ENCODE peak calls at places on chromosome 16, in nine cellular contexts. Q is CD4-positive, CD25-positive, alpha-beta regulatory T cell; F is body of pancreas; D is breast epithelium; P is IMR-90; C is CD8-positive, alpha-beta T cell; M is heart right ventricle; A is aorta; T is GM23248. U is an unnamed sample. For H3K9me3, the result is how much of the 10 kb centered on the place peaks cover.

GRCh38 chr16:48910214-48910613 is 300.2 kb upstream of the N4BP1 start:
- DNase-seq in C (no peak), D (no peak), Q (no peak), A (no peak), M (no peak), T (no peak), P (no peak), F (no peak), U (no peak)

GRCh38 chr16:57519796-57520360 is 16.5 kb downstream of the CCDC102A start:
- DNase-seq in P (peak), F (peak), C (peak), M (peak), Q (peak), D (peak), A (peak), T (peak), U (peak)

GRCh38 chr16:86209202-86209601 is 301.1 kb upstream of the FOXF1 start:
- DNase-seq in P (no peak), C (no peak), A (no peak), Q (no peak), D (no peak), T (no peak), F (no peak), M (no peak), U (no peak)

GRCh38 chr16:62913924-62914323 is 877.7 kb upstream of the CDH8 start:
- DNase-seq in A (no peak), T (no peak), C (no peak), M (no peak), P (no peak), F (no peak), D (no peak), Q (no peak), U (no peak)

GRCh38 chr16:6482861-6483530 is 849.6 kb upstream of the RBFOX1 start:
- DNase-seq in Q (no peak), C (no peak), T (no peak), A (no peak), F (no peak), D (no peak), P (no peak), M (no peak), U (no peak)

GRCh38 chr16:73202176-73202729 is 154.3 kb upstream of the ZFHX3 start:
- DNase-seq in Q (no peak), P (peak), F (peak), T (peak), A (no peak), C (no peak), M (no peak), D (no peak), U (no peak)

GRCh38 chr16:19916064-19916463 is 31.4 kb upstream of the GPRC5B start:
- DNase-seq in F (no peak), P (no peak), D (no peak), M (no peak), A (no peak), C (no peak), Q (no peak), T (no peak), U (no peak)

GRCh38 chr16:17135439-17135838 is 335.3 kb downstream of the XYLT1 start:
- DNase-seq in F (no peak), P (no peak), Q (no peak), M (no peak), A (no peak), D (no peak), T (no peak), C (no peak), U (no peak)

GRCh38 chr16:81645925-81646324 is 133.2 kb upstream of the PLCG2 start:
- DNase-seq in A (no peak), M (no peak), D (no peak), P (no peak), C (no peak), F (no peak), Q (no peak), T (no peak), U (no peak)

GRCh38 chr16:88781140-88782077 is 3.6 kb downstream of the PIEZO1 start:
- DNase-seq in P (no peak), D (no peak), C (no peak), A (peak), T (peak), M (peak), Q (peak), F (peak), U (peak)

GRCh38 chr16:50522324-50522723 is 25.9 kb upstream of the NKD1 start:
- DNase-seq in F (no peak), P (no peak), M (no peak), D (no peak), Q (no peak), C (no peak), A (no peak), T (no peak), U (no peak)

DNA sequence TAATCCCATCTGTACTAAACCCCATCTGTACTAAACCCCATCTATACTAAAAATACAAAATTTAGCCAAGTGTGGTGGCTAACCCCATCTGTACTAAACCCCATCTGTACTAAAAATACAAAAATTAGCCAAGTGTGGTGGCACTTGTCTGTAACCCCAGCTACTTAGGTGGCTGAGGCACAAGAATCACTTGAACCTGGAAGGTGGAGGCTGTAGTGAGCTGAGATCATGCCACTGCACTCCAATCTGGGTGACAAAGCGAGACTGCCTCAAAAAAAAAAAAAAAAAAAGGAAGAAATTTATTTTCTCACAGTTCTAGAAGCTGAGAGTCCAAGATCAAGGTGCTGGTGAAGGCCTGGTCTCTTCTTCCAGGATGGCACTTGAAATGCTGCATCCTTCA is 12.1 kb downstream of the ZFP1 start:
- DNase-seq in P (no peak), M (no peak), T (no peak), A (no peak), D (no peak), F (no peak), C (no peak), Q (no peak), U (no peak)
- H3K9me3 ChIP-seq in P (under half), M (under half), T (under half), A (under half), D (under half), F (under half), C (under half), Q (under half), U (under half)

GRCh38 chr16:35686595-35686994 is 2227.2 kb downstream of the TP53TG3F start:
- DNase-seq in D (no peak), M (no peak), A (no peak), Q (no peak), F (no peak), P (no peak), C (no peak), T (no peak), U (no peak)
- H3K9me3 ChIP-seq in D (under half), M (half or more), A (under half), Q (under half), F (under half), P (under half), C (under half), T (under half), U (half or more)

DNA sequence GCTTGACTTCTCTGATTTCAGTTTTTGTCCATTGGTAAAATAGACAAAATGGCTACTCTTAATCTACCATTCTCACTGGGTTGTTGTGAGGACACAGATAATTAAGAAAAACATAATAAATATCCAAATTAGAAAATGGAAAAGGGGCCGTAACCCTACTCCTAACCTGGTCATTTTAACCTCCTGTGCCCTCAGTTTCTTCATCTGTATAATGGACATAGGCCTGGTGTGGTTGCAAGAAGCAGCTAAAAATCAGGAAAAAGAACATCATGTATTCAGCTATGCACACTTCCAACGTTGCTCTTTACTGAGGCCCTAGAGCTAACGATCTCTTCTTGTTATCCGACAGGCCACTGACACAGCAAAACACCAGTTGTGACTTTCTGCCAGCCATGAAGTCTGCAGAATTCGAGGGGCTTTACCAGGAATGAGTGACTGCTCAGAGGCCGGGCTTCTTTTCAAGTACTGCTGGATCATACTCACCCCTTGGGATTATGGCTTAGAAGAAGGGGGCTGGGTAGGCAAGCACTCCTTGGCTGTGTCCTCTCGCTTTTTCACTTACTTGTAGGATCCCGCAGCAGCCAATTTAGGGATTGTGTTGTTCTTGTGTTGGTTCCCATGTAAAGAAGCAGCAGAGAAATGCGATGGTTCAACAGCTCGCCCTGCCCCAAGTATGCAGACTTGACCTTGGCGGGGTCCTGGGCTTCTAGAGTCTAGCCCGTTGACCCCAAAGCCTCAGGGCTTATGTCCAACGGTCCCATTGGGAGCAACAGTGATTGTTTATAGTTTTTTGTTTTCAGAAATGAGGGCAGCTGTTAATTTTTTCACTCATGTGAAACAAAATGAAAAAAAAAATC is 20.9 kb downstream of the LDAF1 start:
- DNase-seq in A (peak), F (peak), P (no peak), M (no peak), D (no peak), Q (no peak), T (no peak), C (no peak), U (no peak)
- H3K9me3 ChIP-seq in A (under half), F (under half), P (under half), M (under half), D (under half), Q (under half), T (under half), C (under half), U (under half)

DNA sequence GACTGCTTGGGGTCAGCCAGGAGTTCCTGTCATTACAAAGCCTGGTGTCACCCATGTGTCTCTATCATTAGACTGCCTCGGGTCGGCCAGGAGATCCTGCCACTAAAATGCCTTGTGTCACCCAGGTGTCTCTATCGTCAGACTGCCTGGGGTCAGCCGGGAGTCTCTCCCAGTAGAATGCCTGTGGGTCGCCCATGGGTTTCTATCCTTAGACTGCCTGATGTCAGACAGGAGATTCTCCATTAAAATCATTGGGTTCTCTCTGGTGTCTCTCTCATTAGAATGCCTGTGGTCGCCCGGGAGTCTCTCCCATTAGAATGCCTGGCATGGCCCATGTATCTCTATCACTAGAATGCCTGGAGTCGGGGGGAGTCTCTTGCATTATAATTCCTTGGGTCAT is 2231.0 kb downstream of the TP53TG3F start:
- DNase-seq in C (no peak), A (no peak), P (no peak), Q (no peak), F (no peak), M (no peak), T (no peak), D (no peak), U (no peak)
- H3K9me3 ChIP-seq in C (under half), A (under half), P (under half), Q (under half), F (under half), M (half or more), T (under half), D (under half), U (under half)

DNA sequence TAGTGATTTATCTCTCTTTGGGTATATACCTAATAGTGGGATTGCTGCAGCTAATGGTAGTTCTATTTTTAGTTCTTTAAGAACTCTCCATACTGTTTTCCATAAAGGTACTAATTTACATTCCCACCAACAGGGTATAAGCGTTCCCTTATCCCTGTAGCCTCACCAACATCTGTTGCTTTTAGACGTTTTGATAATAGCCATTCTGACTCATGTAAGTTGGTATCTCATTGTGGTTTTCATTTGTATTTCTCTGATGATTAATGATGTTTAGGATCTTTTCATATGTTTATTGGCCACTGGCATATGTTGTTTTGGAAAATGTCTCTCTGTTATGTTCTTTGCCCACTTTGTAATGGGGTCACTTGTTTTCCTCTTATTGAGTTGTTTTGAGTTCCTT is 88.5 kb upstream of the ZNF267 start:
- DNase-seq in Q (no peak), T (no peak), F (no peak), C (no peak), P (no peak), M (no peak), A (no peak), D (no peak), U (no peak)
- H3K9me3 ChIP-seq in Q (under half), T (under half), F (half or more), C (under half), P (under half), M (half or more), A (under half), D (under half), U (under half)

GRCh38 chr16:79431923-79432322 is 168.6 kb downstream of the MAF start:
- DNase-seq in T (no peak), D (no peak), M (no peak), F (no peak), Q (no peak), C (no peak), A (no peak), P (no peak), U (no peak)
- H3K9me3 ChIP-seq in T (under half), D (under half), M (under half), F (under half), Q (under half), C (under half), A (under half), P (under half), U (under half)

GRCh38 chr16:83952587-83952939 is 477 bp upstream of the OSGIN1 start:
- DNase-seq in T (no peak), M (no peak), A (no peak), P (no peak), Q (no peak), C (no peak), D (no peak), F (peak), U (no peak)
- H3K9me3 ChIP-seq in T (under half), M (under half), A (under half), P (under half), Q (under half), C (under half), D (under half), F (under half), U (under half)

GRCh38 chr16:10339777-10340752 is 45.8 kb upstream of the ATF7IP2 start:
- DNase-seq in A (no peak), D (no peak), F (no peak), C (no peak), P (no peak), T (no peak), M (no peak), Q (no peak), U (no peak)

GRCh38 chr16:10343124-10343760 is 42.6 kb upstream of the ATF7IP2 start:
- DNase-seq in Q (no peak), A (no peak), T (no peak), F (no peak), P (no peak), D (no peak), C (no peak), M (no peak), U (no peak)

GRCh38 chr16:10335681-10336080 is 50.2 kb upstream of the ATF7IP2 start:
- DNase-seq in D (no peak), Q (no peak), C (no peak), P (no peak), A (no peak), T (no peak), F (no peak), M (no peak), U (no peak)

GRCh38 chr16:10333321-10334032 is 52.4 kb upstream of the ATF7IP2 start:
- DNase-seq in F (no peak), P (no peak), D (no peak), T (no peak), Q (peak), M (no peak), A (no peak), C (no peak), U (peak)

DNA sequence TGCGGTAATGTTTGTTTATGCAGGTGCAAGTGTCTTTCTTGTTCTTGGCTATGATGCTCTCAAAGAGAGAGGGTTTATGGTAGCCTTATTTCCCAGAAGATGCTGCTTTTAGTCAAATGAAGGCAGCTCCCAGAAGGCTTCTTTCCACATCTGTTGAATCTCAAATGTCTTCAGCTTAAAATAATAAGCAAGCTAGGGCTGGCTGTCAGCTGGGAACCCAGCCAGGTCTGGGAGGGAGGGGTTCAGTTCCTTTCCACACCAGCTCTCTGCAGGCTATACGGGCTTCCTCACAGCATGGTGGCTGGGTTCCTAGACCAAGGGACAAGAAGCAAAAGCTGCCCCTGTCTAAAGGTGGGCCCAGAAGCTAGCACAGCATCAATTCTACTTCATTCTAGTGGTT is 47.4 kb upstream of the ATF7IP2 start:
- DNase-seq in C (no peak), M (peak), T (no peak), A (no peak), F (no peak), D (no peak), Q (no peak), P (no peak), U (no peak)
- H3K9me3 ChIP-seq in C (under half), M (half or more), T (under half), A (under half), F (under half), D (under half), Q (under half), P (under half), U (under half)

GRCh38 chr16:35364263-35364662 is 1904.9 kb downstream of the TP53TG3F start:
- DNase-seq in Q (no peak), C (no peak), T (no peak), A (no peak), F (no peak), M (no peak), D (no peak), P (no peak), U (no peak)
- H3K9me3 ChIP-seq in Q (under half), C (under half), T (under half), A (under half), F (under half), M (under half), D (under half), P (under half), U (under half)

U was measured in naive thymus-derived CD4-positive, alpha-beta T cell.